ENCODE peak calls at places on chromosomes 4 and X, in ten cellular contexts. A, R, I, K, X, P, V, D, C and S are unnamed samples.

GRCh38 chrX:81390244-81390643 is 188.3 kb downstream of the SH3BGRL start:
- DNase-seq in A (no peak), R (no peak), I (no peak), K (no peak), X (no peak), P (no peak), V (no peak), D (no peak), C (no peak), S (no peak)

GRCh38 chr4:172666711-172667368 is 501.8 kb upstream of the GALNT7 start:
- DNase-seq in A (no peak), R (no peak), I (no peak), K (peak; percentile 52), X (no peak), P (no peak), V (no peak), D (peak; percentile 34), C (no peak), S (no peak)

GRCh38 chrX:84865113-84865512 is 138.6 kb upstream of the APOOL start:
- DNase-seq in A (no peak), R (no peak), I (no peak), K (no peak), X (peak; percentile 44), P (no peak), V (no peak), D (peak; percentile 5), C (no peak), S (no peak)

GRCh38 chr4:183366436-183366835 is 44.2 kb upstream of the CLDN24 start:
- DNase-seq in A (no peak), R (peak; percentile 11), I (no peak), K (no peak), X (no peak), P (no peak), V (no peak), D (no peak), C (no peak), S (no peak)

GRCh38 chrX:48683411-48683982 is at the start of gene WAS:
- DNase-seq in A (no peak), R (no peak), I (no peak), K (no peak), X (no peak), P (no peak), V (no peak), D (no peak), C (no peak), S (no peak)

GRCh38 chrX:149487292-149487691 is 17.8 kb downstream of the IDS start:
- DNase-seq in A (no peak), R (no peak), I (no peak), K (no peak), X (peak; percentile 48), P (no peak), V (no peak), D (no peak), C (no peak), S (no peak)

GRCh38 chr4:132809298-132810032 is 339.6 kb upstream of the PCDH10 start:
- DNase-seq in A (no peak), R (no peak), I (no peak), K (peak; percentile 57), X (no peak), P (peak; percentile 20), V (no peak), D (no peak), C (no peak), S (no peak)

GRCh38 chr4:8225290-8225625 is 26.2 kb downstream of the SH3TC1 start:
- DNase-seq in A (no peak), R (no peak), I (no peak), K (no peak), X (no peak), P (no peak), V (no peak), D (no peak), C (no peak), S (no peak)

GRCh38 chr4:96677499-96677898 is 837.6 kb downstream of the PDHA2 start:
- DNase-seq in A (no peak), R (no peak), I (no peak), K (no peak), X (peak; percentile 23), P (no peak), V (peak; percentile 66), D (peak; percentile 80), C (no peak), S (no peak)

GRCh38 chrX:103464071-103464773 is 55.1 kb downstream of the RAB40A start:
- DNase-seq in A (peak; percentile 36), R (no peak), I (no peak), K (peak; percentile 54), X (peak; percentile 55), P (peak; percentile 38), V (peak; percentile 52), D (peak; percentile 72), C (peak; percentile 37), S (no peak)

GRCh38 chr4:105633241-105633640 is 75.2 kb downstream of the INTS12 start:
- DNase-seq in A (no peak), R (no peak), I (no peak), K (no peak), X (peak; percentile 92), P (no peak), V (no peak), D (no peak), C (no peak), S (no peak)

GRCh38 chr4:153555730-153556440 is 89.7 kb downstream of the TMEM131L start:
- DNase-seq in A (peak; percentile 71), R (no peak), I (peak; percentile 48), K (no peak), X (peak; percentile 34), P (no peak), V (peak; percentile 91), D (peak; percentile 96), C (no peak), S (no peak)

GRCh38 chr4:173041482-173041881 is 127.1 kb upstream of the GALNT7 start:
- DNase-seq in A (no peak), R (no peak), I (no peak), K (no peak), X (no peak), P (no peak), V (no peak), D (no peak), C (no peak), S (no peak)

GRCh38 chr4:54942735-54943134 is 182.7 kb downstream of the KDR start:
- DNase-seq in A (peak; percentile 15), R (no peak), I (no peak), K (no peak), X (no peak), P (no peak), V (no peak), D (peak; percentile 11), C (no peak), S (no peak)

GRCh38 chrX:28189011-28189410 is 207.8 kb upstream of the DCAF8L1 start:
- DNase-seq in A (no peak), R (no peak), I (no peak), K (no peak), X (peak; percentile 89), P (no peak), V (peak; percentile 75), D (peak; percentile 79), C (no peak), S (no peak)

GRCh38 chrX:129590596-129590995 is 50.5 kb downstream of the OCRL start:
- DNase-seq in A (no peak), R (no peak), I (no peak), K (no peak), X (no peak), P (no peak), V (no peak), D (no peak), C (no peak), S (no peak)

GRCh38 chr4:100738388-100739165 is 220.8 kb upstream of the EMCN start:
- DNase-seq in A (peak; percentile 68), R (no peak), I (peak; percentile 90), K (no peak), X (peak; percentile 90), P (no peak), V (peak; percentile 92), D (peak; percentile 73), C (no peak), S (no peak)

GRCh38 chr4:100746141-100746540 is 228.3 kb upstream of the EMCN start:
- DNase-seq in A (no peak), R (no peak), I (no peak), K (no peak), X (peak; percentile 5), P (no peak), V (no peak), D (no peak), C (no peak), S (no peak)

GRCh38 chr4:100736651-100737450 is 219.0 kb upstream of the EMCN start:
- DNase-seq in A (peak; percentile 84), R (no peak), I (peak; percentile 85), K (no peak), X (peak; percentile 88), P (no peak), V (peak; percentile 92), D (peak; percentile 45), C (no peak), S (no peak)

GRCh38 chr4:100742045-100742444 is 224.2 kb upstream of the EMCN start:
- DNase-seq in A (peak; percentile 45), R (no peak), I (no peak), K (peak; percentile 4), X (peak; percentile 69), P (no peak), V (peak; percentile 29), D (peak; percentile 77), C (peak; percentile 5), S (no peak)
- TF ChIP-seq CTCF in A (peak; percentile 52), R (no peak), I (peak; percentile 24), K (peak; percentile 37), X (peak; percentile 73), P (no peak), V (peak; percentile 37), D (peak; percentile 58), C (peak; percentile 56), S (no peak)

GRCh38 chr4:187632260-187633010 is 363.1 kb upstream of the ZFP42 start:
- DNase-seq in A (no peak), R (no peak), I (no peak), K (peak; percentile 27), X (no peak), P (no peak), V (peak; percentile 1), D (peak; percentile 7), C (no peak), S (no peak)
- TF ChIP-seq CTCF in A (no peak), R (no peak), I (no peak), K (no peak), X (no peak), P (no peak), V (no peak), D (no peak), C (no peak), S (no peak)

GRCh38 chrX:12970691-12971202 is 4.2 kb upstream of the TMSB4X start:
- DNase-seq in A (peak; percentile 67), R (no peak), I (no peak), K (peak; percentile 74), X (peak; percentile 39), P (no peak), V (peak; percentile 74), D (peak; percentile 79), C (no peak), S (no peak)
- TF ChIP-seq CTCF in A (peak; percentile 59), R (no peak), I (no peak), K (peak; percentile 65), X (peak; percentile 46), P (no peak), V (peak; percentile 62), D (peak; percentile 62), C (peak; percentile 63), S (no peak)

DNA sequence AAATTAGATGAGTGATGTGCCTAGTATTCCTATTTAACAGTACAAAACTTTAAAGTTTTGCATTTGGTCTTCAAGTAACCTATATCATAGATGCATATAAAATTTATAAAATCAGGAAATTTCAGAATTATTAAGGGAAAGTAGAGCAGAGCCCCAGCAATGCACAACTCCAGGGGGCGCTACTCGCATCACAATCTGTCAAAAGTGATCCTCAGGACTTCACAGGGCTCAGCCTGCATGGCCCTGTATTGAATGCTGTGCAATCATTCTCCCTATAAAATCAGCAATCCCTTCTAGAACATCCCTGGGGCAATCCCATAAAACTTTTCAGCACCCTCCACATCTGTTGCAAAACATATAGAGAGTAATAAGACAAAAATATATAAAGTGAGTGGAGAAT is 12.4 kb upstream of the PPARGC1A start:
- DNase-seq in A (no peak), R (no peak), I (no peak), K (no peak), X (no peak), P (no peak), V (no peak), D (no peak), C (no peak), S (no peak)
- TF ChIP-seq CTCF in A (no peak), R (no peak), I (peak; percentile 26), K (peak; percentile 50), X (no peak), P (no peak), V (no peak), D (no peak), C (peak; percentile 23), S (no peak)